ENCODE peak calls at places on chromosomes 3 and 15, in six cellular contexts. Y is neural progenitor cell, X is endodermal cell, Z is trophoblast cell, Q is neuronal stem cell, V is GM23248. G is an unnamed sample.

GRCh38 chr15:42012241-42012640 is 8.6 kb downstream of the PLA2G4E start:
- DNase-seq in Y (no peak), X (no peak), Q (no peak), V (no peak), Z (peak), G (peak)

GRCh38 chr3:121834734-121835709 is at the start of the genes EAF2 and IQCB1:
- DNase-seq in Q (peak), V (peak), Z (peak), Y (peak), X (peak), G (peak)

GRCh38 chr3:124246949-124247348 is 255.0 kb upstream of the ROPN1 start:
- DNase-seq in V (peak), X (no peak), Z (no peak), Q (no peak), Y (peak), G (peak)

GRCh38 chr3:189322339-189322738 is 150.6 kb downstream of the TPRG1 start:
- DNase-seq in Z (no peak), Q (no peak), V (no peak), X (no peak), Y (no peak), G (no peak)

GRCh38 chr3:24258727-24259600 is 235.7 kb downstream of the THRB start:
- DNase-seq in V (no peak), Z (no peak), Y (no peak), Q (no peak), X (no peak), G (no peak)

GRCh38 chr3:66012711-66013110 is 26.0 kb downstream of the MAGI1 start:
- DNase-seq in Z (no peak), X (no peak), Y (no peak), Q (no peak), V (no peak), G (no peak)

GRCh38 chr15:84955089-84955848 is 26.4 kb upstream of the PDE8A start:
- DNase-seq in Q (peak), Y (peak), X (peak), Z (peak), V (peak), G (peak)

GRCh38 chr3:8458235-8458634 is 43.4 kb upstream of the LMCD1 start:
- DNase-seq in Q (no peak), X (no peak), Z (no peak), V (peak), Y (no peak), G (no peak)

GRCh38 chr3:108035751-108036150 is 55.1 kb downstream of the CD47 start:
- DNase-seq in Q (no peak), Y (no peak), X (peak), V (no peak), Z (no peak), G (no peak)

GRCh38 chr15:76169792-76170425 is 110.1 kb downstream of the TMEM266 start:
- DNase-seq in V (peak), Y (no peak), Q (no peak), Z (no peak), X (no peak), G (no peak)

GRCh38 chr3:50542177-50543034 is 25.1 kb downstream of the C3orf18 start:
- DNase-seq in Y (peak), Z (peak), X (peak), Q (peak), V (peak), G (peak)

GRCh38 chr15:81054236-81054635 is 53.5 kb downstream of the TLNRD1 start:
- DNase-seq in Y (no peak), V (peak), Z (no peak), X (no peak), Q (no peak), G (no peak)

GRCh38 chr3:9704343-9705322 is 1.0 kb downstream of the CPNE9 start:
- DNase-seq in X (peak), V (peak), Y (peak), Q (peak), Z (no peak), G (peak)

GRCh38 chr15:74490339-74490689 is 29.4 kb upstream of the UBL7 start:
- DNase-seq in Z (no peak), Y (no peak), X (no peak), V (no peak), Q (no peak), G (no peak)

DNA sequence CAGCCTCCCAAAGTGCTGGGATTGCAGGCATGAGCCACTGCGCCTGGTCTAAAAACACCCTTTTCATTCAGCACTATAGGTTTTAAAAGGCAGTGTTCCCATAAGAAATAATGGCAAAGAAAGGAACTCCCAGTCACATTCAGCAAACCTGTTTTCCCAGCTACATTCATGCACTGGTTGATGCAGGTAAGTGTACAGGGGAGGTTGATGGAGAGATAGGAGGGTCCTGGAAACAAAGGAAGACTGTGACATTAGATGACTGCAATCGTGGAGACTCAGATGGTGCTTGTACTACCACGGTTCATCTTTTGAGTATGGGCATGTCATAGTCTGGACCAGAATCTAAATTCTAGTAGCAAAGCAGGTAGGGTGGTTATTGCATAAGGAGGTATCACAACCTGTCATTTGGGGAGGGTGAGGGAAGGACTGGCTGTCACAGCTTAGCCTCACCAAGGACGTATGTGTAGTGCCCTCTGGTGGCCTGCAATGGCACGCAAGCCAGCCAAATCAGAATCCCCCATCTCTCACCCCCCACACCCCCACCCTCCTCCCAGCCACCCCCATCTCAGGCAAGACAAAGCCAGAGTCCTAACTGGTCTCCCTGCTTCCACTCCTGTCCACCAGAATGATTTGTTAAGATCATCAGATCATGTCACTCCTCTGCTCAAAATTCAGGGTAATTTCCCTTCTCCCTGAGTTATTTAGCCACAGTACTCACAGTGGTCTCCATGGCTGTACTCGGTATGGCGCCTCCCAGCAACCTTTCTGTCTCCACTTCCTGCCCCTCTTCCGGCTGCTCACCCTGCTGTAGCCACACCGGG is 28.8 kb upstream of the UBL7 start:
- DNase-seq in Q (peak), X (peak), Z (peak), Y (peak), V (peak), G (peak)
- H3K4me3 ChIP-seq in Q (no peak), X (no peak), Z (no peak), Y (no peak), V (no peak), G (no peak)

DNA sequence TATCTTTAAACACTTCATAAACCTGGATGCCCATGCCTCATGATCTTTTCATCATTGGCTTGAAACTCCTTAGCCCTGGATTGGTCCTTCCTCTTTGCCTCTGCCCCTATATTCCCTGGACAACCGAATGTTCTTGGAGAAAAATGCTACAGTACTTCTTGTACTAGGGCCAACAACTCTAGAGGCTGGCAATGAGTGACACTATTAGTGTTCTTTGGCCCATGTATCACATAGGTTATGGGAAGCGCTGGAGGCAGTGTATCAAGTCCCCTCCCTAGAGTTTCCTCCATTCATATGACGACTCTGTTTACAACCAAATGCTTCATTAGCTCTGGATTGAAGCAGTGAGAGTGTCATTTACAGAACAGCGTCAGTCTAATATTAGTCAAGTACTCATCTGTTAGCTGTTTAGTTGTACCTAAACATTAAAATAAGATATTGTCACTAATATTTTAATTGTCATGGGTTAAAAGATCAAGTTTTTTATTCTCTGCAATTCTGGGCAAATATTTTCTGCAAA is 66.4 kb upstream of the MYO5C start:
- DNase-seq in X (no peak), Q (no peak), Y (no peak), Z (no peak), V (no peak), G (no peak)
- H3K9ac ChIP-seq in X (no peak), Q (no peak), Y (no peak), Z (no peak), V (peak), G (no peak)

GRCh38 chr3:155870133-155870944 is at the start of gene GMPS:
- DNase-seq in Y (peak), Q (peak), V (peak), X (peak), Z (peak), G (peak)

GRCh38 chr3:155876037-155876436 is 5.6 kb downstream of the GMPS start:
- DNase-seq in Q (no peak), X (no peak), Z (no peak), V (no peak), Y (no peak), G (no peak)

GRCh38 chr3:155871746-155872158 is 1.3 kb downstream of the GMPS start:
- DNase-seq in Q (no peak), X (no peak), Z (no peak), V (no peak), Y (no peak), G (no peak)

GRCh38 chr3:155870945-155871745 is 695 bp downstream of the GMPS start:
- DNase-seq in Q (peak), Z (peak), Y (peak), V (peak), X (peak), G (peak)

DNA sequence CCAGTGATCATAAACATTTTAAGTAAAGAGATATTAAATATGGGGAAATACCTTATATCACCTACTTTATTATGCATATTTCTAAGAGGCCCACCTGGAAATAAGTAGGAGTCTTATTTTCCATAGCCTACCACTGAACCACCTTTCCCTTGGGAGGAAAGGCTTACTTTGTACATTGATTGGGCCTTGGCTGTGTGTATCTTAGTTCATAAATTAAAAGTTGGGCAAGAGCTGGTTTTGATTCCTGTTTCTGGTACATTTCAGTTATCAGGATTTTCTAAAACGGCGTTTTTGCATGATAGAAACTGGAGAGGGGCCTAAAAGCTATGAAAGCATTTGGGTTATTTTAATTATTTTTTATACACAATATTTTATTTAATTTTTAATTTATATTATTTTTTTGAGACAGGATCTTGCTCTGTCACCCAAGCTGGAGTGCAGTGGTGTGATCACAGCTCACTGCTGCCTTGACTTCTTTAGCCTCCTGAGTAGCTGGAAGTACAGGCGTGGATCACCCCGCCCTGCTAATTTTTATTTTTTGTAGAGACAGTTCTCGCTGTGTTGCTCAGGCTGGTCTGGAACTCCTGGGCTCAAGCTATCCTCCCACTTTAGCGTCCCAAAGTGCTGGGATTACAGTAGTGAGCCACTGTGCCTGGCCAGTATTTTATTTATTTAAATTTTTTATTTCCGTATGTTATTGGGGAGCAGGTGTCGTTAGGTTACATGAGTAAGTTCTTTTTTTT is 2.6 kb downstream of the GMPS start:
- DNase-seq in Y (no peak), Q (no peak), X (no peak), Z (no peak), V (no peak), G (no peak)
- H3K4me3 ChIP-seq in Y (peak), Q (peak), X (peak), Z (no peak), V (peak), G (no peak)

GRCh38 chr3:53970656-53971055 is 79.0 kb upstream of the SELENOK start:
- DNase-seq in Y (peak), X (peak), Q (peak), V (no peak), Z (no peak), G (no peak)
- H3K9ac ChIP-seq in Y (no peak), X (no peak), Q (no peak), V (no peak), Z (no peak), G (no peak)

GRCh38 chr3:78847203-78847602 is 920.6 kb downstream of the ROBO1 start:
- DNase-seq in X (no peak), V (no peak), Q (no peak), Y (no peak), Z (no peak), G (no peak)
- H3K4me3 ChIP-seq in X (no peak), V (no peak), Q (no peak), Y (no peak), Z (no peak), G (no peak)